ENCODE peak calls at places on chromosomes 3 and 15, in nine cellular contexts. Y is brain microvascular endothelial cell, H is breast epithelium, E is suprapubic skin, B is astrocyte of the spinal cord, M is SK-N-SH, R is upper lobe of right lung, A is esophagus squamous epithelium, C is cardiac muscle cell. P is an unnamed sample.
A peak's percentile ranks its signal among the peaks of the same experiment; 100 is the strongest.

GRCh38 chr3:48306860-48307530 is 26.5 kb downstream of the SPINK8 start:
- DNase-seq in Y (no peak), H (no peak), E (no peak), B (no peak), M (no peak), R (no peak), A (no peak), C (no peak), P (no peak)

GRCh38 chr3:142460689-142461088 is 12.9 kb upstream of the XRN1 start:
- DNase-seq in Y (no peak), H (no peak), E (no peak), B (no peak), M (no peak), R (no peak), A (no peak), C (no peak), P (no peak)

GRCh38 chr3:38468811-38469210 is 15.1 kb downstream of the ACVR2B start:
- DNase-seq in Y (no peak), H (no peak), E (no peak), B (no peak), M (no peak), R (no peak), A (no peak), C (no peak), P (no peak)

GRCh38 chr15:42504631-42505030 is 9.2 kb downstream of the SNAP23 start:
- DNase-seq in Y (no peak), H (no peak), E (no peak), B (no peak), M (no peak), R (no peak), A (no peak), C (no peak), P (no peak)

GRCh38 chr3:131374741-131375140 is 6.8 kb upstream of the NUDT16 start:
- DNase-seq in Y (no peak), H (no peak), E (no peak), B (no peak), M (no peak), R (no peak), A (no peak), C (no peak), P (no peak)

GRCh38 chr3:72213296-72214064 is 428.5 kb upstream of the PROK2 start:
- DNase-seq in Y (no peak), H (no peak), E (no peak), B (no peak), M (no peak), R (no peak), A (no peak), C (peak; percentile 65), P (peak; percentile 43)

GRCh38 chr3:111215481-111215880 is 143.9 kb downstream of the NECTIN3 start:
- DNase-seq in Y (no peak), H (no peak), E (no peak), B (no peak), M (no peak), R (no peak), A (no peak), C (no peak), P (peak; percentile 8)

GRCh38 chr3:15491143-15491542 is 30.4 kb downstream of the COLQ start:
- DNase-seq in Y (no peak), H (no peak), E (peak; percentile 43), B (no peak), M (no peak), R (no peak), A (no peak), C (no peak), P (no peak)

GRCh38 chr3:85691196-85691595 is 732.4 kb downstream of the CADM2 start:
- DNase-seq in Y (no peak), H (no peak), E (no peak), B (no peak), M (no peak), R (no peak), A (no peak), C (peak; percentile 0), P (peak; percentile 1)

GRCh38 chr15:22918596-22919140 is 61.5 kb downstream of the CYFIP1 start:
- DNase-seq in Y (no peak), H (no peak), E (no peak), B (no peak), M (no peak), R (no peak), A (no peak), C (no peak), P (no peak)

GRCh38 chr3:138921316-138922292 is 25.3 kb downstream of the FOXL2 start:
- DNase-seq in Y (peak; percentile 60), H (no peak), E (no peak), B (peak; percentile 87), M (no peak), R (no peak), A (no peak), C (peak; percentile 87), P (peak; percentile 86)

GRCh38 chr15:100733088-100733487 is 130.7 kb downstream of the ASB7 start:
- DNase-seq in Y (no peak), H (peak; percentile 64), E (no peak), B (peak; percentile 38), M (peak; percentile 3), R (no peak), A (no peak), C (peak; percentile 60), P (peak; percentile 73)

GRCh38 chr3:46701211-46701939 is at the start of gene TMIE:
- DNase-seq in Y (no peak), H (no peak), E (no peak), B (no peak), M (peak; percentile 87), R (no peak), A (no peak), C (no peak), P (no peak)

GRCh38 chr3:112948346-112948838 is 26.5 kb downstream of the CD200R1 start:
- DNase-seq in Y (no peak), H (no peak), E (no peak), B (no peak), M (no peak), R (no peak), A (no peak), C (no peak), P (no peak)

GRCh38 chr3:152438706-152439105 is 170.0 kb downstream of the MBNL1 start:
- DNase-seq in Y (no peak), H (no peak), E (no peak), B (no peak), M (peak; percentile 20), R (no peak), A (no peak), C (no peak), P (no peak)

GRCh38 chr3:170765419-170766078 is 104.4 kb downstream of the RPL22L1 start:
- DNase-seq in Y (no peak), H (no peak), E (no peak), B (no peak), M (no peak), R (no peak), A (no peak), C (no peak), P (peak; percentile 35)

GRCh38 chr3:39255503-39256325 is 24.1 kb downstream of the CX3CR1 start:
- DNase-seq in Y (no peak), H (no peak), E (no peak), B (no peak), M (no peak), R (no peak), A (peak; percentile 19), C (no peak), P (no peak)

GRCh38 chr15:77759896-77760592 is 127.3 kb upstream of the LINGO1 start:
- DNase-seq in Y (no peak), H (no peak), E (no peak), B (no peak), M (peak; percentile 51), R (no peak), A (no peak), C (peak; percentile 9), P (no peak)

GRCh38 chr3:175383366-175383765 is 524.2 kb downstream of the NAALADL2 start:
- DNase-seq in Y (no peak), H (no peak), E (no peak), B (no peak), M (no peak), R (no peak), A (no peak), C (peak; percentile 31), P (peak; percentile 48)

DNA sequence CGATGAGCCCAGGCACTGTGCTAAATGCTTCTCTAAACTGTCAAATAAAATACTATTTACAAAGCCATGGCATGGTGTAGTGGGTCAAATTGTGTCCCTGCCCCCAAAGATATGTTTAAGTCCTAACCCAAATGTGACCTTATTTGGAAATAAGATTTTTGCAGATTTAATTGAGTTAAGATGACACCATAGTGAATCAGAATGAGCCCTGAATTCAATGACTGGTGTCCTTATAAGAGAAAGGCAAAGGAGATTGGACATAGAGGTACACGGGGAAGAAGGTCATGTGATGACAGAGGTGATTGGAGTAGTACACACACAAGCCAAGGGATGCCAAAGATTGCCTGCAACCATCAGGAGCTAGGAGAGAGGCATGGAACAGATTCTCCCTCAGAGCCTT is 121.6 kb upstream of the VEPH1 start:
- DNase-seq in Y (no peak), H (no peak), E (no peak), B (no peak), M (no peak), R (no peak), A (no peak), C (no peak), P (no peak)
- H3K4me3 ChIP-seq in Y (no peak overlapping the region), H (no peak overlapping the region), E (no peak overlapping the region), B (no peak overlapping the region), M (no peak overlapping the region), R (no peak overlapping the region), A (no peak overlapping the region), C (no peak overlapping the region), P (no peak overlapping the region)

DNA sequence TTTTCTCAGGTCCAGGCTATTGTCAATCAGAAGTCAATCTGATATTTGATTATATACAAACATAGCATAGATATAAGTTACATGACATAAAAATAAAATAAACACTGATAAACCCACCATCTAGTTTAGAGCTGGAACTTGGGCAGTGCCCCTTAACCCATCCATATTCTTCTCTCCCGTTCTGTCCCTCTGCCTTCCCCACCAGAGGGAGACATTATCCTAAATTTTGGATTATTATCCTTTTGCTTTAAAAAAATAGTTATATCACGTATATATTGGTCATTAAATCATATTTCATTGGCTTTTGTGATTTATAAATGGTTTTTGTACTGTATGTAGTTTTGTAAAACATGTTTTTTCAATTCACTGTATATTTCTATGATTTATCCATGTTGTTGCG is 107.9 kb downstream of the GMPS start:
- DNase-seq in Y (no peak), H (no peak), E (no peak), B (no peak), M (no peak), R (no peak), A (no peak), C (no peak), P (no peak)
- TF ChIP-seq CTCF in Y (peak; percentile 60), H (no peak), E (no peak), B (peak; percentile 43), M (peak; percentile 53), R (peak; percentile 20), A (no peak), C (peak; percentile 36), P (peak; percentile 36)

GRCh38 chr3:32500880-32501784 is 1.5 kb downstream of the CMTM6 start:
- DNase-seq in Y (no peak), H (no peak), E (no peak), B (no peak), M (peak; percentile 14), R (peak; percentile 72), A (no peak), C (peak; percentile 45), P (peak; percentile 23)
- H3K4me3 ChIP-seq in Y (peak overlapping the region; percentile 92), H (peak overlapping the region; percentile 87), E (peak overlapping the region; percentile 72), B (peak overlapping the region; percentile 92), M (peak overlapping the region; percentile 94), R (peak overlapping the region; percentile 88), A (peak overlapping the region; percentile 94), C (peak overlapping the region; percentile 91), P (peak overlapping the region; percentile 73)

DNA sequence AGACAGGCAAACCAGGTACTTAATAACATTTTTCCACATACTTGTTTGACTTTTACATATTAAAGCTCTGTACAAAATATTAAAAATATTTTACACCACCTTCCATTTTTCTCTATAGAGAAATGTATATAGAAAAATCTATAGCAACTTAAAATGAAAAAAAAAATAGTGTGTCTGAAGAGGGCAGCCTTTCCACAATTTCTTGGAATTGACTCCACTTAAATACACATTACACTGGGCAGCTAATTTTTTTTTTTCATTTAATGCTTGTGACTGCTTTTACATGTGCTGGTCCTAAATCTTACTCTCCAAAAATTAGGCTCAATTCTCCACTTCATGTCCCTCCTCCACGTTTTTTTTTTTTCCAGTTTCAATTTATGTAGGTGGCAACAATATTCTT is 427.0 kb upstream of the RBMS3 start:
- DNase-seq in Y (no peak), H (no peak), E (no peak), B (peak; percentile 36), M (no peak), R (no peak), A (no peak), C (peak; percentile 55), P (peak; percentile 33)
- TF ChIP-seq CTCF in Y (peak; percentile 13), H (no peak), E (no peak), B (no peak), M (peak; percentile 51), R (no peak), A (peak; percentile 8), C (no peak), P (peak; percentile 14)